ENCODE peak calls at places on chromosomes 16 and 17, in ten cellular contexts. E, C, V, R, L, X, Y, Q, T and A are unnamed samples.

GRCh38 chr17:33241390-33241789 is 51.7 kb downstream of the ASIC2 start:
- DNase-seq in C (no peak), R (no peak), L (no peak), T (no peak), E (no peak), Y (peak), Q (no peak), V (no peak), X (peak), A (peak)

GRCh38 chr17:62058611-62059010 is 6.5 kb downstream of the MED13 start:
- DNase-seq in V (no peak), E (no peak), L (no peak), Y (no peak), T (no peak), Q (no peak), X (no peak), C (no peak), R (no peak), A (no peak)

GRCh38 chr16:11685844-11686618 is 17.8 kb downstream of the SNN start:
- DNase-seq in E (no peak), T (no peak), L (no peak), Q (no peak), V (no peak), X (peak), R (no peak), Y (peak), C (no peak), A (no peak)

GRCh38 chr16:31453255-31454204 is 5.8 kb upstream of the ARMC5 start:
- DNase-seq in Y (peak), T (no peak), R (no peak), C (no peak), X (peak), E (no peak), Q (no peak), V (no peak), L (peak), A (peak)

GRCh38 chr17:31320791-31321190 is 631 bp downstream of the EVI2A start:
- DNase-seq in C (no peak), V (peak), E (no peak), R (no peak), Q (no peak), T (no peak), X (peak), Y (peak), L (no peak), A (no peak)

GRCh38 chr16:9053006-9053601 is 38.3 kb upstream of the HAPSTR1 start:
- DNase-seq in T (no peak), X (peak), L (peak), Y (peak), Q (peak), E (no peak), R (peak), C (no peak), V (no peak), A (peak)

GRCh38 chr17:71115669-71115972 is 946.3 kb downstream of the KCNJ2 start:
- DNase-seq in C (no peak), Y (no peak), X (peak), E (no peak), Q (no peak), T (no peak), V (no peak), R (no peak), L (no peak), A (no peak)

GRCh38 chr16:1643521-1643920 is 31.4 kb downstream of the CRAMP1 start:
- DNase-seq in C (peak), X (no peak), V (no peak), T (no peak), E (no peak), Y (no peak), Q (no peak), L (no peak), R (no peak), A (no peak)

GRCh38 chr17:50559674-50560184 is 786 bp upstream of the CACNA1G start:
- DNase-seq in E (no peak), Y (peak), T (no peak), C (no peak), V (no peak), Q (no peak), R (no peak), L (peak), X (peak), A (peak)

GRCh38 chr17:4028436-4028835 is 64.2 kb upstream of the ATP2A3 start:
- DNase-seq in L (no peak), Q (no peak), T (no peak), R (no peak), X (no peak), V (no peak), E (no peak), C (no peak), Y (no peak), A (no peak)

GRCh38 chr17:17467720-17468119 is 9.1 kb upstream of the MED9 start:
- DNase-seq in T (no peak), Q (no peak), L (no peak), Y (peak), X (peak), E (no peak), C (no peak), V (no peak), R (no peak), A (no peak)

GRCh38 chr17:61423967-61424649 is 24.5 kb downstream of the TBX2 start:
- DNase-seq in V (no peak), Y (no peak), Q (no peak), E (no peak), R (no peak), C (no peak), T (no peak), L (no peak), X (no peak), A (no peak)

GRCh38 chr16:57620316-57621231 is 7.9 kb upstream of the ADGRG1 start:
- DNase-seq in R (no peak), C (no peak), X (no peak), Y (no peak), Q (no peak), T (peak), L (no peak), V (no peak), E (no peak), A (peak)

GRCh38 chr17:40287159-40287493 is 553 bp upstream of the CDC6 start:
- DNase-seq in E (no peak), R (no peak), C (no peak), Y (no peak), L (no peak), X (no peak), V (no peak), Q (no peak), T (no peak), A (no peak)
- H3K4me3 ChIP-seq in E (no peak), R (peak), C (peak), Y (no peak), L (peak), X (peak), V (peak), Q (peak), T (no peak), A (peak)

GRCh38 chr16:87380875-87381274 is 2.7 kb downstream of the FBXO31 start:
- DNase-seq in X (peak), R (no peak), C (no peak), Q (no peak), T (no peak), L (no peak), Y (peak), E (no peak), V (no peak), A (no peak)
- H3K4me3 ChIP-seq in X (peak), R (peak), C (peak), Q (no peak), T (no peak), L (no peak), Y (peak), E (no peak), V (no peak), A (no peak)

GRCh38 chr16:72789465-72789864 is 258.5 kb downstream of the ZFHX3 start:
- DNase-seq in R (no peak), X (no peak), V (no peak), T (no peak), C (no peak), Q (no peak), Y (no peak), L (no peak), E (no peak), A (no peak)

GRCh38 chr16:72787130-72787518 is 260.8 kb downstream of the ZFHX3 start:
- DNase-seq in X (no peak), L (peak), R (no peak), Y (no peak), T (no peak), V (no peak), Q (no peak), E (no peak), C (no peak), A (no peak)

GRCh38 chr16:72789921-72790320 is 258.0 kb downstream of the ZFHX3 start:
- DNase-seq in Y (no peak), Q (no peak), X (no peak), L (no peak), E (no peak), V (no peak), R (no peak), T (no peak), C (no peak), A (no peak)

GRCh38 chr16:72787519-72788268 is 260.2 kb downstream of the ZFHX3 start:
- DNase-seq in T (peak), X (peak), L (peak), E (peak), Y (peak), Q (peak), C (peak), V (peak), R (no peak), A (peak)

DNA sequence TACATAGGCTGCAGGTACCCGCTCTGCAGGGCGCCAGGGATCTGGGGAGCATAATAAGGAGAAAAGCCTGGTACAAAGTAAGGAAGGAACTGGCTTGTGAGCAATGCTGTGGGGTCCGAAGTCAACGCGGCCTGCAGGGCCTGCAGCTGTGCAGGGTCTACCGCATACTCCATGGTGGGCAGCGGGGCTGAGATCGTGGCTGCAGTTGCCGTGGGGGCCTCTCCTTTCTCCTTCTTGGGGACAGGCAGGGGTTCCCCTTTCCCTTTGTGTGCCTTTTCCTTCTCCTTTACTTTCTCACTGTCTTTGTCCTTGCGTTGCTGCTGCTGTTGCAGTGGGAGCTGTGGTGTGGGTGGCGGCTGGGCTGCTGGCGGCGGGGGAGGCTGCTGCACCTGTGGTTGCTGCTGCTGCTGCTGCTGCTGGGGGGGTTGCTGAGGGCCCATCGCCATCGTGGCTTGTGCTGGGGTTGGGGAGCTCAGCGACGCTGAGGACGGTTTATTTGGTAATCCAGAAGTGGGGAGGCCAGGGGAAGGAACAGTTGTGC is 259.6 kb downstream of the ZFHX3 start:
- DNase-seq in L (peak), R (no peak), X (no peak), V (no peak), Y (no peak), T (no peak), E (no peak), C (peak), Q (no peak), A (no peak)
- H3K4me3 ChIP-seq in L (peak), R (no peak), X (no peak), V (no peak), Y (peak), T (no peak), E (no peak), C (peak), Q (no peak), A (no peak)

GRCh38 chr17:46979023-46979870 is at the start of gene RPRML:
- DNase-seq in Y (peak), E (no peak), T (no peak), C (no peak), Q (peak), L (peak), X (peak), R (no peak), V (peak), A (peak)

GRCh38 chr17:46976626-46977270 is 2.3 kb downstream of the RPRML start:
- DNase-seq in L (peak), E (no peak), T (no peak), Y (no peak), X (no peak), R (no peak), C (no peak), Q (no peak), V (no peak), A (no peak)

GRCh38 chr17:46977348-46977747 is 1.7 kb downstream of the RPRML start:
- DNase-seq in V (no peak), C (no peak), E (peak), L (peak), Q (peak), Y (peak), R (no peak), X (peak), T (no peak), A (peak)

GRCh38 chr17:46978489-46979022 is 497 bp downstream of the RPRML start:
- DNase-seq in C (no peak), L (peak), R (no peak), E (no peak), Y (no peak), V (no peak), Q (peak), T (no peak), X (peak), A (no peak)

GRCh38 chr17:46977750-46978488 is 1.1 kb downstream of the RPRML start:
- DNase-seq in C (no peak), V (no peak), L (peak), Y (no peak), Q (no peak), E (no peak), T (no peak), X (peak), R (no peak), A (no peak)
- H3K4me3 ChIP-seq in C (peak), V (no peak), L (peak), Y (no peak), Q (peak), E (no peak), T (no peak), X (peak), R (no peak), A (no peak)

DNA sequence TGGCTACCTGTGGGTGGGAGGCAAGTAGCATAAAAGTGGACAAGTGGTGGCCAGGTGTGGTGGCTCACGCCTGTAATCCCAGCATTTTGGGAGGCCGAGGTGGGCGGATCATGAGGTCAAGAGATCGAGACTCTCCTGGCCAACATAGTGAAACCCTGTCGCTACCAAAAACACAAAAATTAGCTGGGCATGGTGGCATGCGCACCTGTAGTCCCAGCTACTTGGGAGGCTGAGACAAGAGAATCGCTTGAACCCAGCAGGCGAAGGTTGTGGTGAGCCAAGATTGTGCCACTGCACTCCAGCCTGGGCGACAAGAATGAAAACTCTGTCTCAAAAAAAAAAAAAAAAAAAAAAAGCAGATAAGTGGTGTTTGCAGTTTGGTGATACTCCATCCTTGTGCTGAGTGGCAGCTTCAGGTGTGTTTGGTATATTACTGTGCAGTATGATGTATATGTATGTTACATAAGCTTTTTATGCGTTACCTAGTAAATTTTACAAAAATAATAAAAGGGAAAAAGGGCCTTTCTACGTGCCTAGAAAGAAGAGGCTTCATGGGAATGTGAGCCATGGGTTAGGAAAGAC is 856 bp downstream of the ICAM2 start:
- DNase-seq in Q (no peak), Y (no peak), V (peak), T (no peak), X (no peak), C (no peak), L (no peak), R (no peak), E (no peak), A (no peak)
- H3K4me3 ChIP-seq in Q (no peak), Y (no peak), V (peak), T (no peak), X (no peak), C (peak), L (no peak), R (no peak), E (no peak), A (no peak)

DNA sequence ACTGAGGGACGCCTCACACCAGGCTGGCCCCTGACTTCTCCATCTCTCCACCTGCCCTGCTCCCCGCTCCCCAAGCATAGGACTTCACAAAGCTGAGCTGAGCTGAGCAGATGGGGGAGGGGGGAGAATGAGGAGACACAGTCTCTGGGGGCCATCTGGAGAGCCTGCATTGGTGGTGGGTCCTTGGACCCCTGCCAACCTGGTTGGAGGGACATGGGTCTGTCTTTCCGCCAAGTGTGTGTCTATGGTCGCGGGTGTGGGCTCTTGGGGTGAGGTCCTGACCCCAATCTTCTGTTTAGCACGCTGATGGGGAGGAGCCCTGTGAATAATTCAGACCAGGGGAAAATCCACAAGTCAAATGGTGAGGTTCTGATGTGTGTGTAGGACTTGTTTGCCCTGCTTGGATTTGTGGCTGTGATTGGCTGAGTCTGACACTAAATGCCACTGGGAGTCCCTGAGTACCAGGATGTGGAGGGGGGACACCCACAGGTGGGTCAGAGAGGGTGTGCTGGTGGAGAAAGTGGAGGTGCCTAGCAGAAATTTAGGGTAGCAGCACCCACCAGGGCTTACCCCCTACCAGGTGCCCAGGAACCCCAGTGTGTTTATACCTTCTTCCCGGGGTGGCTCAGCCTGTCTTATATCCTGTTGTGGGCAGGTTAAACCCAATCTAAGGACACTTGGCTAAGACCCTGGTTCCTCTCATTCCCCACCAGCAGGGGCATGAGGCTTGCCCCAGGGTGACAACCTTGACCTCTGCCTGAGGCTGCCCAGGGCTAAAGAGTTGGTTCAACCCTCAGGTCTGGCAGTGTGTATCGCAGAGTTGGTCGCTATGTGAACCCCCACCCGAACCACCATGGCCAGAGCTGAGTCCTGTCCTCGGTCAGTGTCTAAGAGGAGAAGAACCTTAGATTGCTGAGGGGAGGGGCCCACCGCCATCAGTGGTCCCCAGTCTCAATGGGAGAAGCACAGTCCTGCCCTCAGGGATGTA is 2.1 kb downstream of the FMNL1 start:
- DNase-seq in Y (no peak), C (peak), E (no peak), L (no peak), R (no peak), Q (no peak), T (no peak), V (peak), X (no peak), A (no peak)
- H3K4me3 ChIP-seq in Y (no peak), C (peak), E (no peak), L (no peak), R (peak), Q (no peak), T (no peak), V (peak), X (no peak), A (no peak)

GRCh38 chr17:28553000-28553505 is 629 bp upstream of the UNC119 start:
- DNase-seq in L (no peak), C (no peak), E (no peak), V (no peak), R (no peak), X (no peak), Q (no peak), Y (no peak), T (no peak), A (no peak)
- H3K4me3 ChIP-seq in L (peak), C (peak), E (no peak), V (peak), R (peak), X (peak), Q (peak), Y (no peak), T (peak), A (no peak)

DNA sequence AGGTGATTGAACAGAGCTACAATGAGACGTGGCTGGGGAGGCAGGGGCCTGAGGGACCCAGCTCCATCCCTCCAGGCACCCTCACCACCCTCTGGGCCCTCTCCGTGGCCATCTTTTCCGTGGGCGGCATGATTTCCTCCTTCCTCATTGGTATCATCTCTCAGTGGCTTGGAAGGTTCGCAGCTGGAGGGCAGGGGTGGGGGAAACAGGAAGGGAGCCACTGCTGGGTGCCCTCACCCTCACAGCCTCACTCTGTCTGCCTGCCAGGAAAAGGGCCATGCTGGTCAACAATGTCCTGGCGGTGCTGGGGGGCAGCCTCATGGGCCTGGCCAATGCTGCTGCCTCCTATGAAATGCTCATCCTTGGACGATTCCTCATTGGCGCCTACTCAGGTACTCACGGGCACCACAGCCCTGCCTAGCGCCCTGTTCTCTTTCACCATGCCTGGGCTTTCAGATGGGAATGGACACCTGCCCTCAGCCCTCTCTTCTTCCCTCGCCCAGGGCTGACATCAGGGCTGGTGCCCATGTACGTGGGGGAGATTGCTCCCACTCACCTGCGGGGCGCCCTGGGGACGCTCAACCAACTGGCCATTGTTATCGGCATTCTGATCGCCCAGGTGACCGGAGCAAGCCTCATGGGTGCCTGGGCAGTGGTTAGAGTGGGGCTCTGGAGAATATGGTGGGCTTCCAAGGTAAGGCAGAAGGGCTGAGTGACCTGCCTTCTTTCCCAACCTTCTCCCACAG is 2.1 kb downstream of the SLC2A4 start:
- DNase-seq in R (no peak), Q (no peak), X (no peak), L (no peak), V (no peak), T (no peak), Y (no peak), E (no peak), C (no peak), A (no peak)
- H3K4me3 ChIP-seq in R (no peak), Q (no peak), X (no peak), L (no peak), V (no peak), T (no peak), Y (no peak), E (no peak), C (no peak), A (no peak)

GRCh38 chr16:10579575-10579964 is 828 bp downstream of the EMP2 start:
- DNase-seq in E (no peak), Q (peak), V (no peak), C (no peak), R (no peak), X (no peak), Y (no peak), T (no peak), L (no peak), A (no peak)
- H3K4me3 ChIP-seq in E (peak), Q (peak), V (peak), C (peak), R (peak), X (peak), Y (peak), T (peak), L (peak), A (peak)

GRCh38 chr16:71289732-71290062 is 495 bp upstream of the CMTR2 start:
- DNase-seq in Y (no peak), C (no peak), L (no peak), V (no peak), X (no peak), T (no peak), R (no peak), E (no peak), Q (no peak), A (no peak)
- H3K4me3 ChIP-seq in Y (peak), C (peak), L (peak), V (peak), X (peak), T (peak), R (peak), E (peak), Q (peak), A (peak)